ENCODE peak calls at places on chromosomes 16 and 17, in four cellular contexts. D is stimulated activated CD4-positive, alpha-beta T cell treated with anti-CD3 and anti-CD28 coated beads, Interleukin-2, amount 100 ng/mL, for 48 hours; H is stromal cell of bone marrow; J is GM03348. V is an unnamed sample.

GRCh38 chr16:50603206-50604064 is 55.2 kb downstream of the NKD1 start:
- DNase-seq in D (no peak), J (peak; percentile 71), H (no peak), V (no peak)

GRCh38 chr17:77634710-77635109 is 323.8 kb upstream of the TNRC6C start:
- DNase-seq in H (no peak), J (no peak), D (no peak), V (no peak)

GRCh38 chr17:82238562-82239201 is 9.8 kb downstream of the SLC16A3 start:
- DNase-seq in H (no peak), J (peak; percentile 78), D (peak; percentile 62), V (peak; percentile 70)

GRCh38 chr17:62801553-62801952 is 6.6 kb downstream of the MARCHF10 start:
- DNase-seq in H (no peak), D (no peak), J (no peak), V (no peak)

GRCh38 chr17:41367426-41368075 is 2.1 kb downstream of the KRT33B start:
- DNase-seq in D (no peak), J (peak; percentile 84), H (peak; percentile 77), V (peak; percentile 86)

GRCh38 chr17:70369296-70369855 is 200.0 kb downstream of the KCNJ2 start:
- DNase-seq in J (no peak), H (no peak), D (no peak), V (no peak)

GRCh38 chr16:25488435-25488834 is 203.3 kb upstream of the HS3ST4 start:
- DNase-seq in J (no peak), H (no peak), D (no peak), V (no peak)

GRCh38 chr16:59783191-59783590 is 1049.1 kb upstream of the GOT2 start:
- DNase-seq in D (no peak), J (no peak), H (peak; percentile 11), V (no peak)

GRCh38 chr16:48535369-48535787 is 74.6 kb downstream of the N4BP1 start:
- DNase-seq in D (no peak), H (no peak), J (no peak), V (no peak)

GRCh38 chr16:273547-274421 is 2.0 kb downstream of the RGS11 start:
- DNase-seq in J (no peak), H (no peak), D (no peak), V (no peak)

GRCh38 chr17:35788504-35788998 is 6.9 kb downstream of the MMP28 start:
- DNase-seq in J (peak; percentile 80), H (peak; percentile 95), D (no peak), V (peak; percentile 91)

GRCh38 chr16:17206712-17207111 is 264.0 kb downstream of the XYLT1 start:
- DNase-seq in H (no peak), J (peak; percentile 36), D (no peak), V (no peak)

GRCh38 chr17:50169881-50170459 is 4.2 kb downstream of the SGCA start:
- DNase-seq in D (no peak), J (no peak), H (no peak), V (no peak)

GRCh38 chr17:66369830-66370229 is 67.4 kb downstream of the PRKCA start:
- DNase-seq in D (no peak), J (no peak), H (no peak), V (no peak)

GRCh38 chr16:700684-701584 is 4.7 kb downstream of the FBXL16 start:
- DNase-seq in H (no peak), D (no peak), J (peak; percentile 65), V (no peak)

GRCh38 chr16:73396556-73396955 is 348.6 kb upstream of the ZFHX3 start:
- DNase-seq in D (no peak), J (no peak), H (no peak), V (no peak)

GRCh38 chr17:11506635-11507034 is 91.6 kb upstream of the DNAH9 start:
- DNase-seq in J (no peak), D (no peak), H (no peak), V (no peak)

GRCh38 chr17:69535022-69535570 is 120.6 kb downstream of the MAP2K6 start:
- DNase-seq in J (no peak), D (no peak), H (no peak), V (no peak)

GRCh38 chr17:64648234-64648633 is 13.9 kb downstream of the SMURF2 start:
- DNase-seq in H (no peak), J (no peak), D (no peak), V (no peak)